ENCODE peak calls at places on chromosome 6, in four cellular contexts. O is colonic mucosa, X is right lobe of liver, F is adrenal gland. J is an unnamed sample.

GRCh38 chr6:122947355-122947754 is 48.7 kb upstream of the CLVS2 start:
- DNase-seq in X (no peak), O (no peak), F (no peak), J (peak)

GRCh38 chr6:3962897-3963296 is 113.7 kb downstream of the FAM50B start:
- DNase-seq in F (no peak), O (no peak), X (no peak), J (no peak)

GRCh38 chr6:15427360-15428070 is 181.6 kb downstream of the JARID2 start:
- DNase-seq in O (no peak), X (no peak), F (no peak), J (no peak)

GRCh38 chr6:132132420-132132819 is 181.2 kb upstream of the CCN2 start:
- DNase-seq in O (no peak), X (no peak), F (no peak), J (no peak)

GRCh38 chr6:13229205-13230085 is 98.9 kb downstream of the TBC1D7 start:
- DNase-seq in F (no peak), O (no peak), X (peak), J (peak)

GRCh38 chr6:135438907-135439535 is 58.5 kb downstream of the AHI1 start:
- DNase-seq in F (no peak), X (no peak), O (no peak), J (peak)

GRCh38 chr6:166935353-166935752 is 21.0 kb downstream of the RNASET2 start:
- DNase-seq in O (no peak), X (no peak), F (no peak), J (no peak)

GRCh38 chr6:77440206-77440976 is 22.9 kb downstream of the HTR1B start:
- DNase-seq in F (no peak), X (no peak), O (no peak), J (no peak)

GRCh38 chr6:2688416-2689064 is 62.2 kb downstream of the MYLK4 start:
- DNase-seq in F (peak), X (no peak), O (no peak), J (no peak)

DNA sequence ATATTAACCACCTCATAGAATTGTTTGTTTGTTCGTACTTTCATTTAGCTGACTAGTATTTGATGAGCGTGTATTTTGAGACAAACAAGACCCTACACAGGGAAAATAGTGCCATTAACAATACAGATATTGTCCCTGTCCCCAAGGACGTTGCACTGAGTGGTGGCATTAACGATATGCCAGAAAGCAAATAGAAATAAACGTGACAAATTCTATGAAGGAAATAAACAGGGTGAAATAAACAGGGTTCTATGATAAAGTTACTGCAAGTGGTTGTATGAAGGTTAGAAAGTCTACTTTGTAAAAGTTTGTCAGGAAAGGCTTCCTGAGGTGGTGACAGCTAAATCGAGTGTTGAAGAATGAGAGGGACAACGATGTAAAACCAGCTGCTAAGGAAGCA is 380.2 kb downstream of the LAMA2 start:
- DNase-seq in X (no peak), F (no peak), O (no peak), J (no peak)
- H3K27ac ChIP-seq in X (no peak), F (no peak), O (no peak), J (no peak)

GRCh38 chr6:31060162-31060561 is 49.9 kb downstream of the MUC22 start:
- DNase-seq in X (no peak), O (no peak), F (no peak), J (peak)
- H3K4me3 ChIP-seq in X (no peak), O (no peak), F (no peak), J (no peak)

GRCh38 chr6:113496157-113496556 is 361.0 kb upstream of the MARCKS start:
- DNase-seq in F (no peak), O (no peak), X (no peak), J (no peak)

GRCh38 chr6:113500221-113500620 is 356.9 kb upstream of the MARCKS start:
- DNase-seq in X (no peak), O (no peak), F (no peak), J (no peak)

GRCh38 chr6:113493991-113494390 is 363.2 kb upstream of the MARCKS start:
- DNase-seq in O (no peak), X (no peak), F (no peak), J (no peak)

GRCh38 chr6:113490356-113490755 is 366.8 kb upstream of the MARCKS start:
- DNase-seq in O (no peak), X (no peak), F (no peak), J (no peak)

GRCh38 chr6:113495521-113495920 is 361.6 kb upstream of the MARCKS start:
- DNase-seq in F (no peak), X (no peak), O (no peak), J (no peak)
- H3K27ac ChIP-seq in F (no peak), X (no peak), O (no peak), J (no peak)

GRCh38 chr6:37659561-37659960 is 38.1 kb downstream of the MDGA1 start:
- DNase-seq in F (no peak), O (no peak), X (no peak), J (no peak)

GRCh38 chr6:37655666-37656065 is 42.0 kb downstream of the MDGA1 start:
- DNase-seq in F (no peak), X (no peak), O (no peak), J (no peak)

GRCh38 chr6:37658121-37658520 is 39.6 kb downstream of the MDGA1 start:
- DNase-seq in F (no peak), O (no peak), X (no peak), J (no peak)

GRCh38 chr6:37654727-37655500 is 42.8 kb downstream of the MDGA1 start:
- DNase-seq in X (no peak), F (no peak), O (no peak), J (no peak)

DNA sequence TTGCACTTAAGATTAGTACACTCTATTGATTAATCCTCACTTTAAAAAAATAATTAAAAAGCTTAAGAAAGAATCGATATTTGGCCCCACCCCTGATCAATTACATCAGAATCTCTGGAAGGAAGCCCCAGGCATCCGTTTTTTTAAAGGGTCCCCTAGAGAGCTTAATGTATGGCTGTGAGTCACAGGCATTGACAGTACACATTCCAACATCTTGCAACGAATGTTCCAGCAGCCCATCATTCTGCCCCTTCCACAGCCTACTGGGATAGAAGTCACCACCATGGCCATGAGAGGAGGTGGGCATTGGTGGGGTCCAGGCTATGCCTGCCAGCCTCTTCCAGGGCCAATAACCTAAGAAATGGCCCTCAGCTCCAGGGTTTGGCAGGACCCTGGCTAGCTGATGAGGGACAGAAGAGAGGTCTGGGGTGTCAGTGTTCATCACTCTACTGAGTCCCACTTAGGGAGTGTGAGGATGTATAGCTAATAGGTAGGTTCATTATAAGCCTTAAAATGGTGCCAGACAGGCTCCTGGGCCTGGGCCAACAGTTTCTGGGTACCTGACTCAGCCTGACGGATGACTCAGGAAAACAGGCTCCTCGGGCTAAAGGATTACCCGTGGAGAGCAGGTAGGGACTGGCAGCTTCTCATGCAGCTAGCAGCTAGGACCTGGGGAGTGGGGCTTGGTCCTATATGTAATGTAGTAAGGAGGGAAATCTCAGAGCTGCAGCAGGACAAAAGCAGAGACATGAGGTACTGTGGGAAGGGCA is 40.4 kb downstream of the MDGA1 start:
- DNase-seq in X (no peak), F (no peak), O (no peak), J (no peak)
- H3K4me3 ChIP-seq in X (no peak), F (no peak), O (no peak), J (no peak)

GRCh38 chr6:70315096-70315751 is 12.3 kb upstream of the COL9A1 start:
- DNase-seq in X (no peak), F (no peak), O (no peak), J (no peak)
- H3K27ac ChIP-seq in X (no peak), F (no peak), O (no peak), J (no peak)

DNA sequence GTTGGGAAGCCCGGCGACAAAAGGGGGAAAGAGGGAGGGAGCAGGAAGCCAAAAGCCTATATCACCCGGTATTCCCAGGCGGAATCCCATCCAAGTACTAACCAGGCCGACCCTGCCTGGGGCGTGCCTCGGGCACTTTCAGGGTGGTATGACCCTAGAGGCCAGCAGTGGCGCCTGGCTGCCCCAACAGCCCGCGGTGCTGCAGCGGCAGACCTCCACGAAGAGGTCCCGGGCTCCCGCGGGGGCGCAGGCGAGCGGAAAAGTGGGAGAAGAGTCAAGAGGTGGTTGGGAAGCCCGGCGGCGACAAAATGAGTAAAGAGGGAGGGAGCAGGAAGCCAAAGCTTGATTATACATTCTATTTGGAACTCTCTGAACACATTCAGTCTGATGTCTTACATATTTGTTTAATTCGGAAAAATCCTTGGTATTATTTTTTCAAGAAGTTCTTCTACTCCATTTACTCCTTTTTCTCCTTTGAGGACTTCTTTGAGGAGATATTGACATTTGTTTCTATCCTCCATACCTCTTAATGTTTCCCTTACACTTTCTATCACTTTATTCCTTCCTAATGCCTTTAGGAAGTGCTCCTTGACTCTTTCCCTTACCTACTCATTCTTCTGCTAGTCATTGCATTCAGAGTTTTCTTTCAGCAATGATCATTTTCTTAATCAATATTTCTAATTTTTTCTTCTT is 11.5 kb downstream of the TREML4 start:
- DNase-seq in O (peak), F (no peak), X (no peak), J (no peak)
- H3K4me3 ChIP-seq in O (no peak), F (no peak), X (no peak), J (no peak)

J was measured in hepatocyte.